ENCODE peak calls at places on chromosomes 16 and 17, in six cellular contexts. One of them, this sample, is unnamed.

GRCh38 chr17:58324409-58325288 is 3.9 kb downstream of the TSPOAP1 start:
- DNase-seq in activated T-helper 9 cell treated with anti-CD3 and anti-CD28 coated beads, Interleukin-2, amount 50 U/mL, for 16 hours: no peak
- DNase-seq in colonic mucosa: no peak
- DNase-seq in NCI-H1417: peak; percentile 44
- DNase-seq in PC-3: peak; percentile 56
- DNase-seq in endothelial cell: peak; percentile 46
- DNase-seq in this sample: no peak

GRCh38 chr16:81567987-81568748 is 123.6 kb downstream of the CMIP start:
- DNase-seq in activated T-helper 9 cell treated with anti-CD3 and anti-CD28 coated beads, Interleukin-2, amount 50 U/mL, for 16 hours: peak; percentile 27
- DNase-seq in endothelial cell: no peak
- DNase-seq in colonic mucosa: no peak
- DNase-seq in NCI-H1417: no peak
- DNase-seq in PC-3: peak; percentile 78
- DNase-seq in this sample: peak; percentile 35

GRCh38 chr16:4994719-4995434 is 36.7 kb downstream of the SEC14L5 start:
- DNase-seq in activated T-helper 9 cell treated with anti-CD3 and anti-CD28 coated beads, Interleukin-2, amount 50 U/mL, for 16 hours: no peak
- DNase-seq in colonic mucosa: no peak
- DNase-seq in NCI-H1417: no peak
- DNase-seq in endothelial cell: no peak
- DNase-seq in PC-3: no peak
- DNase-seq in this sample: no peak

GRCh38 chr16:3065069-3065741 is at the start of gene IL32:
- DNase-seq in activated T-helper 9 cell treated with anti-CD3 and anti-CD28 coated beads, Interleukin-2, amount 50 U/mL, for 16 hours: peak; percentile 53
- DNase-seq in PC-3: peak; percentile 32
- DNase-seq in NCI-H1417: no peak
- DNase-seq in colonic mucosa: peak; percentile 92
- DNase-seq in endothelial cell: no peak
- DNase-seq in this sample: peak; percentile 82

GRCh38 chr16:67053767-67054334 is 24.9 kb downstream of the CBFB start:
- DNase-seq in activated T-helper 9 cell treated with anti-CD3 and anti-CD28 coated beads, Interleukin-2, amount 50 U/mL, for 16 hours: no peak
- DNase-seq in PC-3: peak; percentile 1
- DNase-seq in NCI-H1417: no peak
- DNase-seq in colonic mucosa: no peak
- DNase-seq in endothelial cell: no peak
- DNase-seq in this sample: no peak

GRCh38 chr17:39704821-39705551 is 5.1 kb downstream of the ERBB2 start:
- DNase-seq in colonic mucosa: no peak
- DNase-seq in activated T-helper 9 cell treated with anti-CD3 and anti-CD28 coated beads, Interleukin-2, amount 50 U/mL, for 16 hours: no peak
- DNase-seq in endothelial cell: no peak
- DNase-seq in NCI-H1417: no peak
- DNase-seq in PC-3: no peak
- DNase-seq in this sample: no peak

GRCh38 chr16:77834600-77834963 is 46.2 kb downstream of the VAT1L start:
- DNase-seq in NCI-H1417: no peak
- DNase-seq in PC-3: no peak
- DNase-seq in colonic mucosa: no peak
- DNase-seq in endothelial cell: no peak
- DNase-seq in activated T-helper 9 cell treated with anti-CD3 and anti-CD28 coated beads, Interleukin-2, amount 50 U/mL, for 16 hours: no peak
- DNase-seq in this sample: no peak

GRCh38 chr16:31498493-31498892 is 9.7 kb downstream of the RUSF1 start:
- DNase-seq in activated T-helper 9 cell treated with anti-CD3 and anti-CD28 coated beads, Interleukin-2, amount 50 U/mL, for 16 hours: no peak
- DNase-seq in PC-3: no peak
- DNase-seq in NCI-H1417: no peak
- DNase-seq in endothelial cell: no peak
- DNase-seq in colonic mucosa: no peak
- DNase-seq in this sample: no peak

GRCh38 chr17:6910987-6911603 is 79.6 kb upstream of the TEKT1 start:
- DNase-seq in NCI-H1417: peak; percentile 0
- DNase-seq in colonic mucosa: no peak
- DNase-seq in activated T-helper 9 cell treated with anti-CD3 and anti-CD28 coated beads, Interleukin-2, amount 50 U/mL, for 16 hours: no peak
- DNase-seq in endothelial cell: no peak
- DNase-seq in PC-3: peak; percentile 64
- DNase-seq in this sample: no peak

GRCh38 chr17:64081802-64082799 is 47.8 kb downstream of the ERN1 start:
- DNase-seq in PC-3: peak; percentile 98
- DNase-seq in colonic mucosa: peak; percentile 33
- DNase-seq in NCI-H1417: no peak
- DNase-seq in activated T-helper 9 cell treated with anti-CD3 and anti-CD28 coated beads, Interleukin-2, amount 50 U/mL, for 16 hours: no peak
- DNase-seq in endothelial cell: peak; percentile 11
- DNase-seq in this sample: peak; percentile 31

GRCh38 chr16:61362583-61362982 is 673.7 kb downstream of the CDH8 start:
- DNase-seq in PC-3: no peak
- DNase-seq in activated T-helper 9 cell treated with anti-CD3 and anti-CD28 coated beads, Interleukin-2, amount 50 U/mL, for 16 hours: no peak
- DNase-seq in endothelial cell: no peak
- DNase-seq in colonic mucosa: no peak
- DNase-seq in NCI-H1417: no peak
- DNase-seq in this sample: no peak

GRCh38 chr16:89842471-89843408 is 14.5 kb downstream of the SPIRE2 start:
- DNase-seq in PC-3: peak; percentile 63
- DNase-seq in endothelial cell: no peak
- DNase-seq in activated T-helper 9 cell treated with anti-CD3 and anti-CD28 coated beads, Interleukin-2, amount 50 U/mL, for 16 hours: no peak
- DNase-seq in colonic mucosa: no peak
- DNase-seq in NCI-H1417: no peak
- DNase-seq in this sample: no peak

GRCh38 chr16:53435066-53435688 is 906 bp downstream of the RBL2 start:
- DNase-seq in NCI-H1417: peak; percentile 67
- DNase-seq in PC-3: peak; percentile 73
- DNase-seq in activated T-helper 9 cell treated with anti-CD3 and anti-CD28 coated beads, Interleukin-2, amount 50 U/mL, for 16 hours: peak; percentile 29
- DNase-seq in endothelial cell: peak; percentile 56
- DNase-seq in colonic mucosa: peak; percentile 92
- DNase-seq in this sample: peak; percentile 49

GRCh38 chr16:29237971-29238370 is 168.5 kb downstream of the NPIPB11 start:
- DNase-seq in PC-3: no peak
- DNase-seq in colonic mucosa: no peak
- DNase-seq in NCI-H1417: no peak
- DNase-seq in endothelial cell: no peak
- DNase-seq in activated T-helper 9 cell treated with anti-CD3 and anti-CD28 coated beads, Interleukin-2, amount 50 U/mL, for 16 hours: no peak
- DNase-seq in this sample: no peak

GRCh38 chr17:76442341-76443338 is 10.3 kb downstream of the UBE2O start:
- DNase-seq in activated T-helper 9 cell treated with anti-CD3 and anti-CD28 coated beads, Interleukin-2, amount 50 U/mL, for 16 hours: no peak
- DNase-seq in colonic mucosa: no peak
- DNase-seq in endothelial cell: no peak
- DNase-seq in PC-3: peak; percentile 73
- DNase-seq in NCI-H1417: no peak
- DNase-seq in this sample: no peak

GRCh38 chr16:1221628-1222552 is 3.2 kb downstream of the TPSG1 start:
- DNase-seq in colonic mucosa: no peak
- DNase-seq in NCI-H1417: no peak
- DNase-seq in endothelial cell: no peak
- DNase-seq in PC-3: no peak
- DNase-seq in activated T-helper 9 cell treated with anti-CD3 and anti-CD28 coated beads, Interleukin-2, amount 50 U/mL, for 16 hours: no peak
- DNase-seq in this sample: no peak

GRCh38 chr17:48054238-48055185 is 6.4 kb downstream of the NFE2L1 start:
- DNase-seq in PC-3: no peak
- DNase-seq in endothelial cell: peak; percentile 70
- DNase-seq in NCI-H1417: peak; percentile 94
- DNase-seq in activated T-helper 9 cell treated with anti-CD3 and anti-CD28 coated beads, Interleukin-2, amount 50 U/mL, for 16 hours: no peak
- DNase-seq in colonic mucosa: peak; percentile 64
- DNase-seq in this sample: no peak

GRCh38 chr16:60064026-60064425 is 1329.9 kb upstream of the GOT2 start:
- DNase-seq in activated T-helper 9 cell treated with anti-CD3 and anti-CD28 coated beads, Interleukin-2, amount 50 U/mL, for 16 hours: no peak
- DNase-seq in PC-3: no peak
- DNase-seq in colonic mucosa: no peak
- DNase-seq in endothelial cell: no peak
- DNase-seq in NCI-H1417: no peak
- DNase-seq in this sample: no peak

GRCh38 chr17:75231741-75232464 is 26.4 kb downstream of the NUP85 start:
- DNase-seq in endothelial cell: no peak
- DNase-seq in PC-3: no peak
- DNase-seq in NCI-H1417: no peak
- DNase-seq in activated T-helper 9 cell treated with anti-CD3 and anti-CD28 coated beads, Interleukin-2, amount 50 U/mL, for 16 hours: no peak
- DNase-seq in colonic mucosa: no peak
- DNase-seq in this sample: no peak